ENCODE peak calls at places on chromosomes 6 and 20, in four cellular contexts. One of them, this sample, is unnamed. For H3K27me3, the result is how much of the 10 kb centered on the place peaks cover.

GRCh38 chr6:43695078-43695966 is 7.7 kb upstream of the MRPS18A start:
- DNase-seq in CD8-positive, alpha-beta memory T cell: no peak
- DNase-seq in psoas muscle: no peak
- DNase-seq in Panc1: no peak
- DNase-seq in this sample: no peak

GRCh38 chr6:5665173-5665572 is 341.6 kb downstream of the NRN1 start:
- DNase-seq in Panc1: no peak
- DNase-seq in CD8-positive, alpha-beta memory T cell: no peak
- DNase-seq in psoas muscle: no peak
- DNase-seq in this sample: no peak

GRCh38 chr6:50707652-50708325 is 5.5 kb upstream of the TFAP2D start:
- DNase-seq in psoas muscle: no peak
- DNase-seq in Panc1: no peak
- DNase-seq in CD8-positive, alpha-beta memory T cell: no peak
- DNase-seq in this sample: no peak

GRCh38 chr6:98775205-98775604 is 59.2 kb upstream of the POU3F2 start:
- DNase-seq in Panc1: no peak
- DNase-seq in psoas muscle: no peak
- DNase-seq in CD8-positive, alpha-beta memory T cell: no peak
- DNase-seq in this sample: no peak

GRCh38 chr6:31967926-31968320 is 4.0 kb downstream of the DXO start:
- DNase-seq in psoas muscle: no peak
- DNase-seq in Panc1: no peak
- DNase-seq in CD8-positive, alpha-beta memory T cell: no peak
- DNase-seq in this sample: no peak

GRCh38 chr6:166624275-166624674 is 2.8 kb downstream of the RPS6KA2 start:
- DNase-seq in CD8-positive, alpha-beta memory T cell: no peak
- DNase-seq in psoas muscle: no peak
- DNase-seq in Panc1: no peak
- DNase-seq in this sample: no peak

GRCh38 chr6:134678436-134678889 is 271.4 kb downstream of the ALDH8A1 start:
- DNase-seq in Panc1: no peak
- DNase-seq in psoas muscle: no peak
- DNase-seq in CD8-positive, alpha-beta memory T cell: no peak
- DNase-seq in this sample: peak

GRCh38 chr6:44249082-44249748 is 2.3 kb downstream of the HSP90AB1 start:
- DNase-seq in CD8-positive, alpha-beta memory T cell: no peak
- DNase-seq in psoas muscle: no peak
- DNase-seq in Panc1: no peak
- DNase-seq in this sample: no peak

GRCh38 chr6:47047479-47048411 is 5.6 kb upstream of the ADGRF1 start:
- DNase-seq in psoas muscle: no peak
- DNase-seq in Panc1: peak
- DNase-seq in CD8-positive, alpha-beta memory T cell: no peak
- DNase-seq in this sample: peak

GRCh38 chr20:3239026-3239866 is at the start of gene SLC4A11:
- DNase-seq in CD8-positive, alpha-beta memory T cell: no peak
- DNase-seq in psoas muscle: peak
- DNase-seq in Panc1: no peak
- DNase-seq in this sample: peak
- H3K27me3 ChIP-seq in CD8-positive, alpha-beta memory T cell: under half
- H3K27me3 ChIP-seq in psoas muscle: under half
- H3K27me3 ChIP-seq in Panc1: under half
- H3K27me3 ChIP-seq in this sample: under half

GRCh38 chr20:62437430-62437829 is 10.1 kb upstream of the RBBP8NL start:
- DNase-seq in psoas muscle: no peak
- DNase-seq in Panc1: no peak
- DNase-seq in CD8-positive, alpha-beta memory T cell: no peak
- DNase-seq in this sample: no peak
- H3K27me3 ChIP-seq in psoas muscle: under half
- H3K27me3 ChIP-seq in Panc1: under half
- H3K27me3 ChIP-seq in CD8-positive, alpha-beta memory T cell: under half
- H3K27me3 ChIP-seq in this sample: under half

GRCh38 chr20:50345712-50346371 is 155.2 kb downstream of the CEBPB start:
- DNase-seq in CD8-positive, alpha-beta memory T cell: no peak
- DNase-seq in Panc1: no peak
- DNase-seq in psoas muscle: no peak
- DNase-seq in this sample: no peak
- H3K27me3 ChIP-seq in CD8-positive, alpha-beta memory T cell: under half
- H3K27me3 ChIP-seq in Panc1: under half
- H3K27me3 ChIP-seq in psoas muscle: under half
- H3K27me3 ChIP-seq in this sample: under half

DNA sequence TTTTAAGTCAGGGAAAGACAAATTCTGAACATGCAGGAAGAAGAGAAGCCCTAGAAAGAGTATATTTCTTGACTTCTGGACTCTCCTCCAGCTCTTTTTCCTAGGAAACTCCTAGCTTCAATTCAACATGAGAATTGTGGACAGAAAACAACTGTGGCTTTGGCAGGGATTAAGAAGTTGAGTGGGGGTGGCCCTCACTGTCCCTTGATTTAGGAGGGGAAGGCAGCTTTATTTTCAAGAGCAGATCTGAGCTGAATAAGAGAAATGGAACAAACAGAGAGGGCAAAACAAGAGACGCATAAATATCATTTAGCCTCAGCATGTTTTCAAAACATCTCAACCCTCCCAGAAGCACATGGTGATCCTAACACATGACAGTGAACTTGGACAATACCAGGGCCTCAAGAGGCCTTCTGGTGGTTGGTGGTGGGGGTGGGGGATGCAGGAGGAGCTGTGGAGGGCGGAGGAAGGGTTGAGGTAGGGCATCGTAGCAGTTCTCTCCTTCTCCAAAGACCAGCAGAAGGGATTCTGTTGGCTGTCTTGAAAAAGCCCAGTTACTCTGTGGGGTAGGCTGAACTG is 21.0 kb upstream of the TAGAP start:
- DNase-seq in psoas muscle: no peak
- DNase-seq in Panc1: no peak
- DNase-seq in CD8-positive, alpha-beta memory T cell: no peak
- DNase-seq in this sample: no peak
- H3K27me3 ChIP-seq in psoas muscle: under half
- H3K27me3 ChIP-seq in Panc1: under half
- H3K27me3 ChIP-seq in CD8-positive, alpha-beta memory T cell: under half
- H3K27me3 ChIP-seq in this sample: under half

DNA sequence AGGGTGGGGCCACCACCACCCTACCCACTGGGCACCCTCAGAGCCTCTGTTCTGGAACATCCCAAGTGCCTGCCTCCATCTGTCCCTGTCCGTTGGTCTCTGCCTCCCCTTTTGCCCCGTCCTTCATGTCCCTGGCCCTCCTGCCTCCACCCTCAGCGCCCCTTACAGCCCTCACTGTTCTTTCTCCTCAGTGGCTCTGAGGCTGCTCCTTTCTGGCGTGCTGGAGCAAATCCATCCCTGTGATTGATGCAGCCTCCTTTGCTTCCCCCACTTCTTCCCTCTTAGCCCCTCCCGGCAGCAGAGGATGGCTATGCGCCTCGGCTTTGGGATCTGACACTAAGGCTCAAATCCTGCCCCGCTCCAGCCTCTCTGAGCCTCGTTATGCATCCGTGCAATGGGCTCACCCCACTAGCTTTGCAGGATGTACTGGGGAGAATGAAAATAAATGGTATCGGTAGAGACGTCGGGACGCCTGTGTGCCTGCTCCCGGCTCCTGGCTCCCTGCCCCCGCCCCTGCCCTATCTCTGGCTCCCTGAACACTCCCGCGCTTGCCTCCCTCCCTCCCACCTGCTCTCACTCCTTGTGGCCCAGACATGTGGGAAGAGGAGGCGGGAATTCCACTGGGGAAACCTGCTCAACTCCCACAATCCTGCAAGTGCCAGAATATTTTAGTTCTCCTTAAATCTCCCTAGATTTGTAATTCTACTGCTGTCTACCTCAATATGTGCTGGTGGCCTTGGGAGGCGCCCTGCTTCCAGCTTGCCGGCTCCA is 13.1 kb downstream of the VSTM2L start:
- DNase-seq in CD8-positive, alpha-beta memory T cell: no peak
- DNase-seq in Panc1: no peak
- DNase-seq in psoas muscle: no peak
- DNase-seq in this sample: no peak
- H3K27me3 ChIP-seq in CD8-positive, alpha-beta memory T cell: under half
- H3K27me3 ChIP-seq in Panc1: under half
- H3K27me3 ChIP-seq in psoas muscle: under half
- H3K27me3 ChIP-seq in this sample: half or more

DNA sequence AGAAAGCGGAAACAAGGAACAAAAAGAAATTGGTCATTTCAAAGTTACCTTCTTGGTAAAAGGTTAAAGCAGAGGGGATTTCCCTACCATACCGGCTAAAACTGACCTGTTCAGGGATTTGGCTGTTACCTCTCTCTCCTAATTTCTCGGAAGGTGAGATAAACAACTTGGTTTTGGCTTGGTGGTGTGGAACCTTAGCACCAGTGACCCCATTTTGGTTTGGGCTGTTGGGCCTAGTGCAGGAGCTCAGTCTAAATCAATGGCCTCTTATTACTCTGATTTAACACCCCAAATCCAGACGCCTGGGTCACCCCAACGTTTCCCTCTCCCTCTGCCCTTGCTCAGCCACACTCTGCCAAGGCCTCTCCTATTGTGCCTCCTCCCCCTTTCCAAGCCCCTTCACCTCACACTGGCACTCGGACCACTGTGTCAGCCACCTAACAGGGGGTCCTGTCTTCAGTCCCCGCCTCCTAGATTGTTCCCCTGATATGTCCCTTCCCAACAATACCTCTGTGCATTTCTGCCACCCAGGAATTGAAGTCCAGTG is 8.3 kb downstream of the NCR2 start:
- DNase-seq in CD8-positive, alpha-beta memory T cell: no peak
- DNase-seq in Panc1: no peak
- DNase-seq in psoas muscle: no peak
- DNase-seq in this sample: no peak
- H3K27me3 ChIP-seq in CD8-positive, alpha-beta memory T cell: under half
- H3K27me3 ChIP-seq in Panc1: under half
- H3K27me3 ChIP-seq in psoas muscle: under half
- H3K27me3 ChIP-seq in this sample: under half

GRCh38 chr6:151959086-151959485 is 151.6 kb downstream of the ESR1 start:
- DNase-seq in psoas muscle: no peak
- DNase-seq in CD8-positive, alpha-beta memory T cell: no peak
- DNase-seq in Panc1: no peak
- DNase-seq in this sample: no peak
- H3K27me3 ChIP-seq in psoas muscle: under half
- H3K27me3 ChIP-seq in CD8-positive, alpha-beta memory T cell: under half
- H3K27me3 ChIP-seq in Panc1: under half
- H3K27me3 ChIP-seq in this sample: under half